ENCODE peak calls at places on chromosomes 1 and 21, in seven cellular contexts. M is stomach, P is endodermal cell, U is neural progenitor cell, Z is right lobe of liver, X is pancreas, S is iPS DF 6.9. G is an unnamed sample.
A peak's percentile ranks its signal among the peaks of the same experiment; 100 is the strongest.

GRCh38 chr1:232134365-232134764 is 495.6 kb downstream of the SIPA1L2 start:
- DNase-seq in S (no peak), U (no peak), X (no peak), M (no peak), P (no peak), Z (no peak), G (no peak)

GRCh38 chr1:50503515-50503914 is 80.3 kb upstream of the DMRTA2 start:
- DNase-seq in M (no peak), X (no peak), P (no peak), Z (no peak), U (no peak), S (no peak), G (no peak)

GRCh38 chr1:240399381-240399780 is 212.6 kb downstream of the GREM2 start:
- DNase-seq in U (peak; percentile 15), X (no peak), Z (no peak), P (no peak), S (no peak), M (no peak), G (no peak)

GRCh38 chr1:243938146-243938676 is 88.2 kb upstream of the AKT3 start:
- DNase-seq in Z (no peak), U (no peak), P (no peak), S (no peak), X (no peak), M (no peak), G (no peak)

GRCh38 chr1:1282998-1283397 is 2.8 kb downstream of the SCNN1D start:
- DNase-seq in U (no peak), P (no peak), Z (no peak), S (no peak), M (no peak), X (peak; percentile 42), G (no peak)

GRCh38 chr1:20551945-20552727 is at the start of gene FAM43B:
- DNase-seq in P (peak; percentile 89), X (peak; percentile 37), Z (peak; percentile 56), M (no peak), U (peak; percentile 86), S (no peak), G (no peak)

GRCh38 chr21:34004013-34004938 is 69.1 kb upstream of the MRPS6 start:
- DNase-seq in P (no peak), X (no peak), U (no peak), S (no peak), M (no peak), Z (no peak), G (no peak)

GRCh38 chr1:170545476-170545875 is 13.5 kb downstream of the GORAB start:
- DNase-seq in U (no peak), X (no peak), S (no peak), M (no peak), Z (no peak), P (no peak), G (no peak)

GRCh38 chr1:226059709-226060108 is 2.8 kb upstream of the H3-3A start:
- DNase-seq in U (no peak), P (no peak), M (no peak), X (no peak), S (no peak), Z (no peak), G (no peak)

GRCh38 chr1:40915581-40915980 is 53.4 kb upstream of the CITED4 start:
- DNase-seq in M (peak; percentile 46), S (no peak), P (no peak), Z (peak; percentile 66), U (no peak), X (no peak), G (no peak)

GRCh38 chr1:53020588-53020987 is 41.4 kb upstream of the PODN start:
- DNase-seq in P (no peak), Z (no peak), S (no peak), M (no peak), X (no peak), U (no peak), G (no peak)

GRCh38 chr1:28718601-28719331 is 18.0 kb upstream of the YTHDF2 start:
- DNase-seq in M (no peak), P (peak; percentile 50), S (no peak), X (no peak), U (peak; percentile 18), Z (no peak), G (no peak)

DNA sequence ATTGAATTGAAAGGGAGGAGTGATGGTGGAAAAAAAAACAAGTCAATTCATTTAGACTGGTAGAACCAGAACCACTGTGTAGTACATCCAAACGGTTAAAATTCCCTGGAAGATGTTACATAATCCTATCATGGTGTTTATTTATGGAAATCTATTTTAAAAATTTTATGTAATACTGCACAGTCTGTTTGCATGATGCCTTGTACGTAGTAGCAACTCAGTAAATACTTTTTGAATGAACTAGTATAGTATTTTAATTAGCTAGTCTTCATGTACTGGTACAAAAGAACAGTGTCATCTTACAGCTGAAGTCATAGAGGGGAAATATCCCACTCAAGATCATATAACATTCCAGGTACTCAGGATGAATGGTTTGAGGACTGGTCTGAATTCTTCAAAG is 27.0 kb upstream of the IER5 start:
- DNase-seq in M (no peak), X (no peak), U (no peak), S (no peak), P (no peak), Z (no peak), G (no peak)
- H3K4me3 ChIP-seq in M (no peak overlapping the region), X (no peak overlapping the region), U (no peak overlapping the region), S (no peak overlapping the region), P (no peak overlapping the region), Z (no peak overlapping the region), G (no peak overlapping the region)

DNA sequence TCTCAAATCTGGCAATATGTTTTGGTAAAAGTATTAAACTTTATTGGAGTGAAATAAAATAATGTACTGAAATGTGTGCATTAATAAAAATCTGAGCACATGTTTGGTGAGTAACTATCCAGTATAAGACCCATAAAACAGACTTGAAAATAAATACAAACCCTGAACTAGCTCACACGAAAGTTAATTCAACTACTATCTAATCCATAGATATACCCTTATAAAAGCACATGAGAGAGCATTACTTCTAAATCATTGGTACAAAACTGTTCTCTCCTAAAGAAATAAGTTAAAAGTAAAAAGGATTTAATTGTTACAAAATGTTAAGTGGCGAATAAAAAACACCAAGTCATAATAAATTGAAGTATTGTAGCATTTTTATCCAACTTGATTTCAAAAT is 295.6 kb downstream of the PTPRC start:
- DNase-seq in P (no peak), Z (no peak), U (no peak), M (no peak), X (no peak), S (no peak), G (no peak)
- H3K4me3 ChIP-seq in P (peak overlapping the region; percentile 61), Z (no peak overlapping the region), U (no peak overlapping the region), M (peak overlapping the region; percentile 41), X (no peak overlapping the region), S (no peak overlapping the region), G (peak overlapping the region; percentile 57)

GRCh38 chr1:59564192-59564891 is 250.4 kb upstream of the HOOK1 start:
- DNase-seq in Z (no peak), X (no peak), S (no peak), M (no peak), P (no peak), U (no peak), G (no peak)
- H3K4me3 ChIP-seq in Z (no peak overlapping the region), X (no peak overlapping the region), S (no peak overlapping the region), M (no peak overlapping the region), P (no peak overlapping the region), U (no peak overlapping the region), G (no peak overlapping the region)

GRCh38 chr1:202365092-202365815 is 16.8 kb downstream of the PPP1R12B start:
- DNase-seq in M (no peak), P (no peak), X (no peak), Z (no peak), S (no peak), U (no peak), G (no peak)

GRCh38 chr1:202361701-202362100 is 13.2 kb downstream of the PPP1R12B start:
- DNase-seq in X (no peak), M (no peak), U (no peak), P (no peak), Z (no peak), S (no peak), G (no peak)

GRCh38 chr1:202367200-202367742 is 18.8 kb downstream of the PPP1R12B start:
- DNase-seq in M (no peak), U (no peak), X (no peak), Z (no peak), P (no peak), S (no peak), G (no peak)

GRCh38 chr1:202361224-202361623 is 12.7 kb downstream of the PPP1R12B start:
- DNase-seq in M (no peak), U (no peak), X (no peak), S (no peak), Z (no peak), P (no peak), G (no peak)

GRCh38 chr1:202362212-202362611 is 13.7 kb downstream of the PPP1R12B start:
- DNase-seq in U (no peak), M (no peak), X (no peak), S (no peak), Z (no peak), P (no peak), G (no peak)
- H3K4me3 ChIP-seq in U (no peak overlapping the region), M (no peak overlapping the region), X (no peak overlapping the region), S (no peak overlapping the region), Z (no peak overlapping the region), P (no peak overlapping the region), G (no peak overlapping the region)

DNA sequence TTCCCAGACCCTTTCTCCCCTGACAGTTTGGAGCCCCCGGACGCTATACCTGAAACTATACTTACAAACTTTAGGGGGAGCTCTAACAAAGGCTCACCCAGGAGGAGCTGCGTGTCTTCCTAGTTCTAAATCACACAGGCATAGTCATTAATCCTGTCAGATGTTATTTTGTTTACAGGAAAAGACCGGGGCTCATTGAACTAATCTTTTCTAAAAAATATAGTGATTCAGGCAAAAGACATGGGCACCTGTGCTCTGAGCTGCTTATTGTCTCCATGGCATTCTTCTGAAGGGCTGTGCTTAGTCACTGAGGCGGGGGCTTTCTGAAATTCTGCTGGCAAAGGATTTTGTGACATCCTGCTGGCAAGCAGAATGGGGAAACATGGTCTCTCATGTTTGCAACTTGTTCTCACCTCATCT is 1577.0 kb downstream of the NCAM2 start:
- DNase-seq in Z (no peak), X (no peak), U (peak; percentile 71), M (no peak), P (peak; percentile 88), S (no peak), G (no peak)
- H3K4me3 ChIP-seq in Z (no peak overlapping the region), X (no peak overlapping the region), U (peak overlapping the region; percentile 27), M (no peak overlapping the region), P (peak overlapping the region; percentile 67), S (no peak overlapping the region), G (no peak overlapping the region)

GRCh38 chr1:32992489-32993214 is 28.0 kb upstream of the RNF19B start:
- DNase-seq in U (peak; percentile 72), S (no peak), M (peak; percentile 89), Z (peak; percentile 75), P (peak; percentile 97), X (peak; percentile 53), G (peak; percentile 93)
- H3K4me3 ChIP-seq in U (no peak overlapping the region), S (no peak overlapping the region), M (no peak overlapping the region), Z (no peak overlapping the region), P (no peak overlapping the region), X (no peak overlapping the region), G (no peak overlapping the region)

G was measured in lower lobe of right lung.